ENCODE peak calls at places on chromosome 17, in eight cellular contexts. One of them, this sample, is unnamed.

GRCh38 chr17:38864636-38865398 is 5.0 kb upstream of the LASP1 start:
- DNase-seq in OCI-LY7: no peak
- DNase-seq in stimulated activated CD8-positive, alpha-beta memory T cell treated with anti-CD3 and anti-CD28 coated beads, Interleukin-2, amount 100 ng/mL, for 1 hour: no peak
- DNase-seq in left ventricle myocardium inferior: no peak
- DNase-seq in bronchial epithelial cell: peak; percentile 80
- DNase-seq in EL: peak; percentile 75
- DNase-seq in NAMALWA: no peak
- DNase-seq in CD4-positive, CD25-positive, alpha-beta regulatory T cell: no peak
- DNase-seq in this sample: no peak

GRCh38 chr17:49454050-49454449 is 39.4 kb upstream of the PHB1 start:
- DNase-seq in bronchial epithelial cell: no peak
- DNase-seq in stimulated activated CD8-positive, alpha-beta memory T cell treated with anti-CD3 and anti-CD28 coated beads, Interleukin-2, amount 100 ng/mL, for 1 hour: no peak
- DNase-seq in NAMALWA: no peak
- DNase-seq in left ventricle myocardium inferior: no peak
- DNase-seq in OCI-LY7: no peak
- DNase-seq in EL: peak; percentile 37
- DNase-seq in CD4-positive, CD25-positive, alpha-beta regulatory T cell: no peak
- DNase-seq in this sample: no peak

GRCh38 chr17:2002767-2003329 is 22.3 kb downstream of the RTN4RL1 start:
- DNase-seq in stimulated activated CD8-positive, alpha-beta memory T cell treated with anti-CD3 and anti-CD28 coated beads, Interleukin-2, amount 100 ng/mL, for 1 hour: no peak
- DNase-seq in CD4-positive, CD25-positive, alpha-beta regulatory T cell: no peak
- DNase-seq in OCI-LY7: no peak
- DNase-seq in NAMALWA: no peak
- DNase-seq in bronchial epithelial cell: no peak
- DNase-seq in left ventricle myocardium inferior: no peak
- DNase-seq in EL: no peak
- DNase-seq in this sample: no peak

GRCh38 chr17:71548540-71549190 is 572.2 kb upstream of the SOX9 start:
- DNase-seq in stimulated activated CD8-positive, alpha-beta memory T cell treated with anti-CD3 and anti-CD28 coated beads, Interleukin-2, amount 100 ng/mL, for 1 hour: no peak
- DNase-seq in EL: peak; percentile 8
- DNase-seq in left ventricle myocardium inferior: no peak
- DNase-seq in NAMALWA: no peak
- DNase-seq in OCI-LY7: no peak
- DNase-seq in bronchial epithelial cell: peak; percentile 51
- DNase-seq in CD4-positive, CD25-positive, alpha-beta regulatory T cell: no peak
- DNase-seq in this sample: no peak

GRCh38 chr17:5485270-5486205 is at the start of gene DERL2:
- DNase-seq in left ventricle myocardium inferior: no peak
- DNase-seq in CD4-positive, CD25-positive, alpha-beta regulatory T cell: peak; percentile 11
- DNase-seq in stimulated activated CD8-positive, alpha-beta memory T cell treated with anti-CD3 and anti-CD28 coated beads, Interleukin-2, amount 100 ng/mL, for 1 hour: no peak
- DNase-seq in NAMALWA: peak; percentile 44
- DNase-seq in OCI-LY7: peak; percentile 41
- DNase-seq in EL: peak; percentile 70
- DNase-seq in bronchial epithelial cell: no peak
- DNase-seq in this sample: no peak

GRCh38 chr17:1627219-1627986 is 1.2 kb downstream of the SLC43A2 start:
- DNase-seq in OCI-LY7: peak; percentile 82
- DNase-seq in NAMALWA: peak; percentile 75
- DNase-seq in stimulated activated CD8-positive, alpha-beta memory T cell treated with anti-CD3 and anti-CD28 coated beads, Interleukin-2, amount 100 ng/mL, for 1 hour: no peak
- DNase-seq in CD4-positive, CD25-positive, alpha-beta regulatory T cell: peak; percentile 54
- DNase-seq in bronchial epithelial cell: no peak
- DNase-seq in left ventricle myocardium inferior: no peak
- DNase-seq in EL: no peak
- DNase-seq in this sample: no peak

GRCh38 chr17:38893612-38894011 is 23.8 kb downstream of the LASP1 start:
- DNase-seq in OCI-LY7: no peak
- DNase-seq in NAMALWA: no peak
- DNase-seq in stimulated activated CD8-positive, alpha-beta memory T cell treated with anti-CD3 and anti-CD28 coated beads, Interleukin-2, amount 100 ng/mL, for 1 hour: peak; percentile 22
- DNase-seq in bronchial epithelial cell: no peak
- DNase-seq in EL: no peak
- DNase-seq in CD4-positive, CD25-positive, alpha-beta regulatory T cell: no peak
- DNase-seq in left ventricle myocardium inferior: peak; percentile 56
- DNase-seq in this sample: no peak

GRCh38 chr17:70144260-70144846 is 25.0 kb upstream of the KCNJ2 start:
- DNase-seq in left ventricle myocardium inferior: no peak
- DNase-seq in OCI-LY7: peak; percentile 56
- DNase-seq in NAMALWA: peak; percentile 35
- DNase-seq in bronchial epithelial cell: peak; percentile 46
- DNase-seq in CD4-positive, CD25-positive, alpha-beta regulatory T cell: peak; percentile 19
- DNase-seq in EL: peak; percentile 39
- DNase-seq in stimulated activated CD8-positive, alpha-beta memory T cell treated with anti-CD3 and anti-CD28 coated beads, Interleukin-2, amount 100 ng/mL, for 1 hour: no peak
- DNase-seq in this sample: peak; percentile 4

GRCh38 chr17:41329279-41329925 is 13.9 kb upstream of the KRTAP17-1 start:
- DNase-seq in NAMALWA: peak; percentile 34
- DNase-seq in left ventricle myocardium inferior: no peak
- DNase-seq in CD4-positive, CD25-positive, alpha-beta regulatory T cell: peak; percentile 39
- DNase-seq in OCI-LY7: peak; percentile 18
- DNase-seq in EL: peak; percentile 81
- DNase-seq in stimulated activated CD8-positive, alpha-beta memory T cell treated with anti-CD3 and anti-CD28 coated beads, Interleukin-2, amount 100 ng/mL, for 1 hour: no peak
- DNase-seq in bronchial epithelial cell: peak; percentile 42
- DNase-seq in this sample: no peak

GRCh38 chr17:161481-161880 is 20.0 kb downstream of the DOC2B start:
- DNase-seq in left ventricle myocardium inferior: no peak
- DNase-seq in bronchial epithelial cell: no peak
- DNase-seq in EL: no peak
- DNase-seq in stimulated activated CD8-positive, alpha-beta memory T cell treated with anti-CD3 and anti-CD28 coated beads, Interleukin-2, amount 100 ng/mL, for 1 hour: no peak
- DNase-seq in OCI-LY7: no peak
- DNase-seq in CD4-positive, CD25-positive, alpha-beta regulatory T cell: no peak
- DNase-seq in NAMALWA: no peak
- DNase-seq in this sample: no peak

GRCh38 chr17:75260679-75261335 is 599 bp downstream of the GGA3 start:
- DNase-seq in NAMALWA: peak; percentile 30
- DNase-seq in CD4-positive, CD25-positive, alpha-beta regulatory T cell: no peak
- DNase-seq in OCI-LY7: no peak
- DNase-seq in EL: no peak
- DNase-seq in stimulated activated CD8-positive, alpha-beta memory T cell treated with anti-CD3 and anti-CD28 coated beads, Interleukin-2, amount 100 ng/mL, for 1 hour: no peak
- DNase-seq in bronchial epithelial cell: peak; percentile 30
- DNase-seq in left ventricle myocardium inferior: no peak
- DNase-seq in this sample: no peak

GRCh38 chr17:82281502-82282238 is 8.2 kb upstream of the CSNK1D start:
- DNase-seq in CD4-positive, CD25-positive, alpha-beta regulatory T cell: no peak
- DNase-seq in bronchial epithelial cell: peak; percentile 92
- DNase-seq in OCI-LY7: no peak
- DNase-seq in stimulated activated CD8-positive, alpha-beta memory T cell treated with anti-CD3 and anti-CD28 coated beads, Interleukin-2, amount 100 ng/mL, for 1 hour: no peak
- DNase-seq in NAMALWA: no peak
- DNase-seq in EL: peak; percentile 61
- DNase-seq in left ventricle myocardium inferior: no peak
- DNase-seq in this sample: no peak

GRCh38 chr17:15930426-15930825 is 14.5 kb upstream of the ADORA2B start:
- DNase-seq in stimulated activated CD8-positive, alpha-beta memory T cell treated with anti-CD3 and anti-CD28 coated beads, Interleukin-2, amount 100 ng/mL, for 1 hour: no peak
- DNase-seq in bronchial epithelial cell: no peak
- DNase-seq in NAMALWA: no peak
- DNase-seq in EL: no peak
- DNase-seq in CD4-positive, CD25-positive, alpha-beta regulatory T cell: no peak
- DNase-seq in OCI-LY7: no peak
- DNase-seq in left ventricle myocardium inferior: no peak
- DNase-seq in this sample: no peak

GRCh38 chr17:14308965-14309879 is 8.3 kb downstream of the HS3ST3B1 start:
- DNase-seq in CD4-positive, CD25-positive, alpha-beta regulatory T cell: peak; percentile 96
- DNase-seq in stimulated activated CD8-positive, alpha-beta memory T cell treated with anti-CD3 and anti-CD28 coated beads, Interleukin-2, amount 100 ng/mL, for 1 hour: peak; percentile 85
- DNase-seq in OCI-LY7: no peak
- DNase-seq in NAMALWA: no peak
- DNase-seq in left ventricle myocardium inferior: peak; percentile 89
- DNase-seq in bronchial epithelial cell: peak; percentile 83
- DNase-seq in EL: peak; percentile 93
- DNase-seq in this sample: no peak

GRCh38 chr17:66287911-66288310 is 14.5 kb upstream of the PRKCA start:
- DNase-seq in NAMALWA: no peak
- DNase-seq in bronchial epithelial cell: no peak
- DNase-seq in CD4-positive, CD25-positive, alpha-beta regulatory T cell: no peak
- DNase-seq in EL: no peak
- DNase-seq in left ventricle myocardium inferior: no peak
- DNase-seq in stimulated activated CD8-positive, alpha-beta memory T cell treated with anti-CD3 and anti-CD28 coated beads, Interleukin-2, amount 100 ng/mL, for 1 hour: no peak
- DNase-seq in OCI-LY7: no peak
- DNase-seq in this sample: no peak

GRCh38 chr17:37568350-37569053 is 40.7 kb downstream of the SYNRG start:
- DNase-seq in left ventricle myocardium inferior: no peak
- DNase-seq in CD4-positive, CD25-positive, alpha-beta regulatory T cell: no peak
- DNase-seq in stimulated activated CD8-positive, alpha-beta memory T cell treated with anti-CD3 and anti-CD28 coated beads, Interleukin-2, amount 100 ng/mL, for 1 hour: no peak
- DNase-seq in OCI-LY7: no peak
- DNase-seq in EL: no peak
- DNase-seq in NAMALWA: no peak
- DNase-seq in bronchial epithelial cell: peak; percentile 7
- DNase-seq in this sample: no peak

GRCh38 chr17:66711936-66712335 is 123.0 kb upstream of the CACNG5 start:
- DNase-seq in NAMALWA: no peak
- DNase-seq in stimulated activated CD8-positive, alpha-beta memory T cell treated with anti-CD3 and anti-CD28 coated beads, Interleukin-2, amount 100 ng/mL, for 1 hour: no peak
- DNase-seq in OCI-LY7: no peak
- DNase-seq in bronchial epithelial cell: peak; percentile 65
- DNase-seq in CD4-positive, CD25-positive, alpha-beta regulatory T cell: no peak
- DNase-seq in EL: no peak
- DNase-seq in left ventricle myocardium inferior: no peak
- DNase-seq in this sample: peak; percentile 45

This sample was measured in Jurkat, Clone E6-1.